ENCODE peak calls at places on chromosomes 1 and 21, in eight cellular contexts. One of them, this sample, is unnamed.

GRCh38 chr1:50977575-50978143 is 7.6 kb downstream of the CDKN2C start:
- DNase-seq in RWPE1: peak; percentile 44
- DNase-seq in stimulated activated CD8-positive, alpha-beta memory T cell treated with anti-CD3 and anti-CD28 coated beads, Interleukin-15, amount 100 ng/mL, for 24 hours: no peak
- DNase-seq in NCI-H1694: no peak
- DNase-seq in C1 segment of cervical spinal cord: peak; percentile 53
- DNase-seq in hepatocyte: peak; percentile 41
- DNase-seq in dorsolateral prefrontal cortex: peak; percentile 43
- DNase-seq in NCI-H1092: no peak
- DNase-seq in this sample: no peak

GRCh38 chr1:56934400-56935080 is 31.3 kb downstream of the C8B start:
- DNase-seq in NCI-H1092: no peak
- DNase-seq in dorsolateral prefrontal cortex: no peak
- DNase-seq in hepatocyte: no peak
- DNase-seq in RWPE1: no peak
- DNase-seq in NCI-H1694: no peak
- DNase-seq in C1 segment of cervical spinal cord: no peak
- DNase-seq in stimulated activated CD8-positive, alpha-beta memory T cell treated with anti-CD3 and anti-CD28 coated beads, Interleukin-15, amount 100 ng/mL, for 24 hours: no peak
- DNase-seq in this sample: no peak

GRCh38 chr21:17769049-17769845 is 49.9 kb downstream of the C21orf91 start:
- DNase-seq in stimulated activated CD8-positive, alpha-beta memory T cell treated with anti-CD3 and anti-CD28 coated beads, Interleukin-15, amount 100 ng/mL, for 24 hours: no peak
- DNase-seq in RWPE1: no peak
- DNase-seq in NCI-H1092: no peak
- DNase-seq in C1 segment of cervical spinal cord: no peak
- DNase-seq in hepatocyte: no peak
- DNase-seq in dorsolateral prefrontal cortex: no peak
- DNase-seq in NCI-H1694: no peak
- DNase-seq in this sample: no peak

GRCh38 chr1:54285815-54286214 is 85.8 kb downstream of the MRPL37 start:
- DNase-seq in dorsolateral prefrontal cortex: no peak
- DNase-seq in NCI-H1694: no peak
- DNase-seq in stimulated activated CD8-positive, alpha-beta memory T cell treated with anti-CD3 and anti-CD28 coated beads, Interleukin-15, amount 100 ng/mL, for 24 hours: no peak
- DNase-seq in RWPE1: no peak
- DNase-seq in hepatocyte: no peak
- DNase-seq in C1 segment of cervical spinal cord: no peak
- DNase-seq in NCI-H1092: no peak
- DNase-seq in this sample: no peak

GRCh38 chr1:117852846-117853555 is 76.4 kb downstream of the GDAP2 start:
- DNase-seq in NCI-H1694: peak; percentile 91
- DNase-seq in dorsolateral prefrontal cortex: no peak
- DNase-seq in NCI-H1092: no peak
- DNase-seq in C1 segment of cervical spinal cord: no peak
- DNase-seq in hepatocyte: no peak
- DNase-seq in stimulated activated CD8-positive, alpha-beta memory T cell treated with anti-CD3 and anti-CD28 coated beads, Interleukin-15, amount 100 ng/mL, for 24 hours: no peak
- DNase-seq in RWPE1: no peak
- DNase-seq in this sample: no peak

GRCh38 chr1:238484121-238484520 is 593.4 kb upstream of the ZP4 start:
- DNase-seq in C1 segment of cervical spinal cord: no peak
- DNase-seq in RWPE1: no peak
- DNase-seq in NCI-H1092: no peak
- DNase-seq in NCI-H1694: no peak
- DNase-seq in dorsolateral prefrontal cortex: no peak
- DNase-seq in hepatocyte: no peak
- DNase-seq in stimulated activated CD8-positive, alpha-beta memory T cell treated with anti-CD3 and anti-CD28 coated beads, Interleukin-15, amount 100 ng/mL, for 24 hours: no peak
- DNase-seq in this sample: no peak

GRCh38 chr1:15355968-15356621 is 53.6 kb upstream of the EFHD2 start:
- DNase-seq in C1 segment of cervical spinal cord: no peak
- DNase-seq in dorsolateral prefrontal cortex: no peak
- DNase-seq in NCI-H1694: no peak
- DNase-seq in hepatocyte: peak; percentile 55
- DNase-seq in NCI-H1092: no peak
- DNase-seq in RWPE1: peak; percentile 52
- DNase-seq in stimulated activated CD8-positive, alpha-beta memory T cell treated with anti-CD3 and anti-CD28 coated beads, Interleukin-15, amount 100 ng/mL, for 24 hours: no peak
- DNase-seq in this sample: no peak

GRCh38 chr1:226722901-226723639 is 16.0 kb downstream of the ITPKB start:
- DNase-seq in hepatocyte: no peak
- DNase-seq in dorsolateral prefrontal cortex: no peak
- DNase-seq in stimulated activated CD8-positive, alpha-beta memory T cell treated with anti-CD3 and anti-CD28 coated beads, Interleukin-15, amount 100 ng/mL, for 24 hours: no peak
- DNase-seq in C1 segment of cervical spinal cord: no peak
- DNase-seq in RWPE1: no peak
- DNase-seq in NCI-H1092: no peak
- DNase-seq in NCI-H1694: no peak
- DNase-seq in this sample: no peak

GRCh38 chr1:25836695-25837094 is 16.9 kb downstream of the MTFR1L start:
- DNase-seq in hepatocyte: no peak
- DNase-seq in NCI-H1694: no peak
- DNase-seq in C1 segment of cervical spinal cord: no peak
- DNase-seq in RWPE1: no peak
- DNase-seq in NCI-H1092: no peak
- DNase-seq in dorsolateral prefrontal cortex: no peak
- DNase-seq in stimulated activated CD8-positive, alpha-beta memory T cell treated with anti-CD3 and anti-CD28 coated beads, Interleukin-15, amount 100 ng/mL, for 24 hours: no peak
- DNase-seq in this sample: no peak

GRCh38 chr1:109529895-109530456 is 9.7 kb upstream of the GPR61 start:
- DNase-seq in dorsolateral prefrontal cortex: no peak
- DNase-seq in NCI-H1694: peak; percentile 53
- DNase-seq in C1 segment of cervical spinal cord: no peak
- DNase-seq in NCI-H1092: peak; percentile 61
- DNase-seq in hepatocyte: no peak
- DNase-seq in RWPE1: no peak
- DNase-seq in stimulated activated CD8-positive, alpha-beta memory T cell treated with anti-CD3 and anti-CD28 coated beads, Interleukin-15, amount 100 ng/mL, for 24 hours: no peak
- DNase-seq in this sample: no peak

GRCh38 chr1:212283741-212284140 is 1.5 kb upstream of the PPP2R5A start:
- DNase-seq in NCI-H1694: no peak
- DNase-seq in dorsolateral prefrontal cortex: no peak
- DNase-seq in stimulated activated CD8-positive, alpha-beta memory T cell treated with anti-CD3 and anti-CD28 coated beads, Interleukin-15, amount 100 ng/mL, for 24 hours: no peak
- DNase-seq in hepatocyte: no peak
- DNase-seq in RWPE1: no peak
- DNase-seq in C1 segment of cervical spinal cord: no peak
- DNase-seq in NCI-H1092: no peak
- DNase-seq in this sample: no peak

GRCh38 chr21:43681650-43682049 is 22.3 kb downstream of the RRP1B start:
- DNase-seq in NCI-H1092: no peak
- DNase-seq in stimulated activated CD8-positive, alpha-beta memory T cell treated with anti-CD3 and anti-CD28 coated beads, Interleukin-15, amount 100 ng/mL, for 24 hours: no peak
- DNase-seq in hepatocyte: no peak
- DNase-seq in NCI-H1694: no peak
- DNase-seq in dorsolateral prefrontal cortex: no peak
- DNase-seq in RWPE1: no peak
- DNase-seq in C1 segment of cervical spinal cord: no peak
- DNase-seq in this sample: no peak

GRCh38 chr1:44406761-44407429 is 1.8 kb downstream of the RNF220 start:
- DNase-seq in C1 segment of cervical spinal cord: no peak
- DNase-seq in NCI-H1694: no peak
- DNase-seq in hepatocyte: peak; percentile 15
- DNase-seq in stimulated activated CD8-positive, alpha-beta memory T cell treated with anti-CD3 and anti-CD28 coated beads, Interleukin-15, amount 100 ng/mL, for 24 hours: no peak
- DNase-seq in NCI-H1092: no peak
- DNase-seq in RWPE1: no peak
- DNase-seq in dorsolateral prefrontal cortex: no peak
- DNase-seq in this sample: no peak

GRCh38 chr1:183368213-183369108 is 49.7 kb downstream of the NMNAT2 start:
- DNase-seq in RWPE1: no peak
- DNase-seq in hepatocyte: no peak
- DNase-seq in NCI-H1694: no peak
- DNase-seq in C1 segment of cervical spinal cord: no peak
- DNase-seq in NCI-H1092: no peak
- DNase-seq in stimulated activated CD8-positive, alpha-beta memory T cell treated with anti-CD3 and anti-CD28 coated beads, Interleukin-15, amount 100 ng/mL, for 24 hours: no peak
- DNase-seq in dorsolateral prefrontal cortex: no peak
- DNase-seq in this sample: no peak

GRCh38 chr1:3807769-3808168 is 11.5 kb upstream of the LRRC47 start:
- DNase-seq in stimulated activated CD8-positive, alpha-beta memory T cell treated with anti-CD3 and anti-CD28 coated beads, Interleukin-15, amount 100 ng/mL, for 24 hours: no peak
- DNase-seq in NCI-H1092: no peak
- DNase-seq in C1 segment of cervical spinal cord: no peak
- DNase-seq in RWPE1: no peak
- DNase-seq in NCI-H1694: no peak
- DNase-seq in hepatocyte: no peak
- DNase-seq in dorsolateral prefrontal cortex: no peak
- DNase-seq in this sample: no peak

GRCh38 chr1:202223110-202223834 is 29.7 kb downstream of the LGR6 start:
- DNase-seq in RWPE1: no peak
- DNase-seq in stimulated activated CD8-positive, alpha-beta memory T cell treated with anti-CD3 and anti-CD28 coated beads, Interleukin-15, amount 100 ng/mL, for 24 hours: no peak
- DNase-seq in dorsolateral prefrontal cortex: no peak
- DNase-seq in C1 segment of cervical spinal cord: no peak
- DNase-seq in hepatocyte: no peak
- DNase-seq in NCI-H1694: no peak
- DNase-seq in NCI-H1092: no peak
- DNase-seq in this sample: no peak

GRCh38 chr1:31798433-31799195 is 17.2 kb downstream of the SPOCD1 start:
- DNase-seq in NCI-H1092: no peak
- DNase-seq in dorsolateral prefrontal cortex: peak; percentile 2
- DNase-seq in stimulated activated CD8-positive, alpha-beta memory T cell treated with anti-CD3 and anti-CD28 coated beads, Interleukin-15, amount 100 ng/mL, for 24 hours: no peak
- DNase-seq in C1 segment of cervical spinal cord: no peak
- DNase-seq in NCI-H1694: no peak
- DNase-seq in hepatocyte: peak; percentile 72
- DNase-seq in RWPE1: peak; percentile 94
- DNase-seq in this sample: no peak

GRCh38 chr1:153962088-153963029 is 978 bp downstream of the SLC39A1 start:
- DNase-seq in RWPE1: no peak
- DNase-seq in NCI-H1092: no peak
- DNase-seq in NCI-H1694: no peak
- DNase-seq in dorsolateral prefrontal cortex: no peak
- DNase-seq in hepatocyte: peak; percentile 79
- DNase-seq in stimulated activated CD8-positive, alpha-beta memory T cell treated with anti-CD3 and anti-CD28 coated beads, Interleukin-15, amount 100 ng/mL, for 24 hours: no peak
- DNase-seq in C1 segment of cervical spinal cord: peak; percentile 21
- DNase-seq in this sample: no peak

GRCh38 chr21:45506836-45507522 is 35.3 kb downstream of the SLC19A1 start:
- DNase-seq in RWPE1: no peak
- DNase-seq in C1 segment of cervical spinal cord: no peak
- DNase-seq in NCI-H1092: no peak
- DNase-seq in stimulated activated CD8-positive, alpha-beta memory T cell treated with anti-CD3 and anti-CD28 coated beads, Interleukin-15, amount 100 ng/mL, for 24 hours: no peak
- DNase-seq in dorsolateral prefrontal cortex: no peak
- DNase-seq in NCI-H1694: no peak
- DNase-seq in hepatocyte: no peak
- DNase-seq in this sample: no peak